ENCODE peak calls at places on chromosomes 3 and 15, in five cellular contexts. K is fibroblast of pulmonary artery, O is WERI-Rb-1, P is fibroblast of lung, E is body of pancreas. Q is an unnamed sample.

GRCh38 chr15:79475312-79475711 is 43.2 kb downstream of the MINAR1 start:
- DNase-seq in K (peak), O (no peak), P (peak), E (no peak), Q (no peak)

GRCh38 chr15:71131601-71132357 is 16.5 kb downstream of the THSD4 start:
- DNase-seq in K (no peak), O (no peak), P (peak), E (no peak), Q (no peak)

GRCh38 chr3:139695701-139696422 is 18.1 kb upstream of the NMNAT3 start:
- DNase-seq in K (no peak), O (no peak), P (peak), E (no peak), Q (no peak)

GRCh38 chr15:38589502-38589901 is 24.9 kb upstream of the RASGRP1 start:
- DNase-seq in K (peak), O (no peak), P (peak), E (no peak), Q (no peak)

GRCh38 chr15:65208656-65209055 is 2.6 kb downstream of the CILP start:
- DNase-seq in K (no peak), O (peak), P (no peak), E (no peak), Q (no peak)

GRCh38 chr15:28962851-28963710 is 77.3 kb downstream of the APBA2 start:
- DNase-seq in K (no peak), O (no peak), P (peak), E (no peak), Q (no peak)

GRCh38 chr3:72860846-72861245 is 12.6 kb upstream of the SHQ1 start:
- DNase-seq in K (no peak), O (no peak), P (no peak), E (no peak), Q (no peak)

GRCh38 chr3:13018039-13018431 is 55.2 kb downstream of the IQSEC1 start:
- DNase-seq in K (no peak), O (peak), P (no peak), E (no peak), Q (no peak)

GRCh38 chr3:128051837-128052766 is at the start of gene SEC61A1:
- DNase-seq in K (peak), O (peak), P (peak), E (peak), Q (peak)

GRCh38 chr3:121942116-121942786 is 48.0 kb downstream of the SLC15A2 start:
- DNase-seq in K (no peak), O (no peak), P (no peak), E (peak), Q (no peak)

GRCh38 chr3:197394464-197395321 is 96.3 kb upstream of the DLG1 start:
- DNase-seq in K (peak), O (no peak), P (peak), E (no peak), Q (peak)

GRCh38 chr15:77187751-77188464 is 117.0 kb upstream of the TSPAN3 start:
- DNase-seq in K (peak), O (no peak), P (peak), E (no peak), Q (peak)

GRCh38 chr3:49030331-49030730 is 1.1 kb upstream of the IMPDH2 start:
- DNase-seq in K (no peak), O (no peak), P (no peak), E (no peak), Q (no peak)

GRCh38 chr3:134754768-134755559 is 40.1 kb upstream of the EPHB1 start:
- DNase-seq in K (peak), O (peak), P (peak), E (peak), Q (peak)

GRCh38 chr3:52233968-52234367 is 5.0 kb downstream of the TWF2 start:
- DNase-seq in K (no peak), O (no peak), P (no peak), E (no peak), Q (no peak)

GRCh38 chr3:9704343-9705322 is 1.0 kb downstream of the CPNE9 start:
- DNase-seq in K (peak), O (peak), P (peak), E (peak), Q (peak)

GRCh38 chr3:52722491-52722890 is 16.6 kb downstream of the SPCS1 start:
- DNase-seq in K (no peak), O (no peak), P (no peak), E (no peak), Q (no peak)

GRCh38 chr15:94174399-94174802 is 57.0 kb upstream of the MCTP2 start:
- DNase-seq in K (no peak), O (no peak), P (peak), E (no peak), Q (peak)

GRCh38 chr3:147049901-147050300 is 356.4 kb downstream of the ZIC4 start:
- DNase-seq in K (no peak), O (no peak), P (no peak), E (no peak), Q (no peak)

GRCh38 chr15:38768970-38769369 is 204.4 kb upstream of the RASGRP1 start:
- DNase-seq in K (peak), O (peak), P (peak), E (peak), Q (no peak)

GRCh38 chr3:197466586-197467399 is 89.0 kb downstream of the BDH1 start:
- DNase-seq in K (peak), O (peak), P (peak), E (no peak), Q (no peak)

GRCh38 chr15:96331141-96331941 is 841 bp downstream of the NR2F2 start:
- DNase-seq in K (peak), O (no peak), P (peak), E (no peak), Q (peak)

GRCh38 chr3:14423963-14424362 is 21.6 kb downstream of the SLC6A6 start:
- DNase-seq in K (no peak), O (no peak), P (no peak), E (no peak), Q (no peak)

GRCh38 chr3:129025691-129026435 is 24.8 kb downstream of the EFCC1 start:
- DNase-seq in K (no peak), O (peak), P (no peak), E (no peak), Q (no peak)

GRCh38 chr3:53485675-53486365 is 8.6 kb upstream of the CACNA1D start:
- DNase-seq in K (no peak), O (no peak), P (no peak), E (no peak), Q (no peak)

GRCh38 chr15:58551764-58552504 is 120.1 kb downstream of the LIPC start:
- DNase-seq in K (peak), O (no peak), P (peak), E (no peak), Q (no peak)

GRCh38 chr3:141875893-141876380 is 506 bp upstream of the ATP1B3 start:
- DNase-seq in K (peak), O (peak), P (peak), E (peak), Q (no peak)

GRCh38 chr15:62362608-62363007 is 197.5 kb upstream of the C2CD4B start:
- DNase-seq in K (peak), O (no peak), P (peak), E (no peak), Q (no peak)

GRCh38 chr3:11601446-11602241 is 42.1 kb downstream of the VGLL4 start:
- DNase-seq in K (peak), O (no peak), P (peak), E (no peak), Q (peak)

GRCh38 chr3:56347219-56347871 is 120.9 kb downstream of the ERC2 start:
- DNase-seq in K (peak), O (peak), P (no peak), E (peak), Q (peak)

GRCh38 chr15:63198752-63199250 is 9.4 kb downstream of the RAB8B start:
- DNase-seq in K (peak), O (no peak), P (no peak), E (no peak), Q (no peak)

GRCh38 chr3:101673953-101674352 is 3.0 kb downstream of the ZBTB11 start:
- DNase-seq in K (no peak), O (no peak), P (no peak), E (no peak), Q (no peak)

GRCh38 chr3:27986204-27986879 is 255.1 kb upstream of the CMC1 start:
- DNase-seq in K (no peak), O (no peak), P (no peak), E (no peak), Q (no peak)

GRCh38 chr15:39127925-39128617 is 452.8 kb upstream of the THBS1 start:
- DNase-seq in K (peak), O (no peak), P (peak), E (peak), Q (no peak)

GRCh38 chr3:192299921-192300320 is 427.4 kb downstream of the FGF12 start:
- DNase-seq in K (no peak), O (no peak), P (no peak), E (no peak), Q (no peak)

GRCh38 chr3:28768439-28768838 is 419.8 kb upstream of the AZI2 start:
- DNase-seq in K (no peak), O (no peak), P (no peak), E (no peak), Q (no peak)

GRCh38 chr3:177594096-177594495 is 396.8 kb upstream of the TBL1XR1 start:
- DNase-seq in K (no peak), O (no peak), P (no peak), E (no peak), Q (no peak)

DNA sequence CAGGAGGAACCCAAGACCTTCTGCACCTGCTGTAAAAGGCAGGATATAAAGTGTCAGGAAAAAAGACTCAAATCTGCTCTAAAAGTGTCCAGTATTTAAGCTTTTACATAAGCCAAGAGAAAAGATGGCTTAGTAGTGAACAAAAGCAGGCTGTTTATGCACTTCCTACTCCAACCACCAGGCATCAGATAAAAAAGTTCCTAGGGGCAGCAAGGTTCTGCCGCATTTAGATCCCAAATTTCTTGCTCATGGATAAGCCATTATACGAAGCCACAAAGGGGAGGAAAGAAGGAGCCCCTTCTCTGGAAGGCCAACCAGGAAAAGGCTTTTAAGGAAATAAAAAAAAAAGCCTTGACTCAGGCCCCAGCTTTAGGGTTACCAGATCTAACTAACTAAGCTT is 10.6 kb upstream of the SLC9C1 start:
- DNase-seq in K (peak), O (no peak), P (peak), E (no peak), Q (no peak)
- TF ChIP-seq CTCF in K (peak), O (no peak), P (peak), E (peak), Q (no peak)

DNA sequence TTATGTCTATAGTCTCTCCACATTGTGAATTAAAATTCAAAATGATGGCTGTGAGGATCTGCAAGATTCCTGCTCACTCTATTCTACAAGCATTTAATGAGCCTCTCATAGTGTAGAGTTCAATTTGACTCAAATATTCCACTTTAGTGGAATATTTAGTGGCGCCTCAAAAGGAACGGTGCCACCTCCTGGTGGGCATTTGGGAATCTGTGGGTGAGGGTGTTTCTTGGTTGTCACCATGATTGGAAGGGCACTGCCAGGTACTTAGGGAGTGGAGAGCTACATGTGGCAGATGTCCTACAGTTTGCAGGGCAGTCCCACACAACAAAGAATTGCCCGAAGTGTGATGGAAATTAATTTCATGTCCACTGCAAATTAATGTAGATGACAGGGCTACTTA is 21.5 kb upstream of the KCNMB3 start:
- DNase-seq in K (peak), O (no peak), P (no peak), E (no peak), Q (no peak)
- TF ChIP-seq CTCF in K (peak), O (no peak), P (peak), E (peak), Q (no peak)

GRCh38 chr3:106862067-106862466 is 515.2 kb upstream of the CCDC54 start:
- DNase-seq in K (peak), O (no peak), P (peak), E (no peak), Q (no peak)
- TF ChIP-seq CTCF in K (peak), O (no peak), P (peak), E (no peak), Q (no peak)

DNA sequence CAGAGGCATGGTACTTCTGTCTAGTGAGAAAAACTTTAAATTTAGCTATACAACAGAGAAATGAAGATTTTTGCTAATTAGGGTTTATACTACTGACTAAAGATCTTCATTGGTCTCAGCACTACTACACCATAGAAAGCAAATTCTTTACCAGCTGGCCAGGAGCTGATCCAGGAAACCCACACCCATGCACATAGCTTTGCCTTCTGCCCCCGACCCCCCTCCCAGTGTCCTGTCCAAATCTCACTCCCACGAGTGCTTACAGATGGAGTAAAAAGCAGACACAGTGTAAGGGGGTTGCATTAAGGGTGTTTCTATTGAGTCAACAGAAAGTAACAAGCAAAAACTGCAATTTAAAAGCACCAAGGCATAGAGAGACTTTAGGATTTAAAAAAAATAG is 124.2 kb downstream of the CTNNB1 start:
- DNase-seq in K (peak), O (peak), P (no peak), E (no peak), Q (no peak)
- TF ChIP-seq CTCF in K (no peak), O (no peak), P (no peak), E (no peak), Q (no peak)

GRCh38 chr15:56821721-56822425 is 88.6 kb upstream of the ZNF280D start:
- DNase-seq in K (peak), O (peak), P (peak), E (peak), Q (peak)
- TF ChIP-seq CTCF in K (peak), O (peak), P (peak), E (peak), Q (peak)